ENCODE peak calls at places on chromosomes 11 and 22, in ten cellular contexts. L is colonic mucosa, M is AG10803, Z is B cell, V is heart left ventricle, Q is GM10248, I is Calu3, T is endothelial cell, K is left lung, S is fibroblast of mammary gland. P is an unnamed sample.

GRCh38 chr11:121762820-121763219 is 310.1 kb upstream of the SORL1-AS1 start:
- DNase-seq in L (no peak), M (peak; percentile 39), Z (no peak), V (no peak), Q (no peak), I (no peak), T (no peak), K (no peak), S (peak; percentile 51), P (no peak)

GRCh38 chr22:28949788-28950187 is 66.4 kb downstream of the ZNRF3 start:
- DNase-seq in L (no peak), M (peak; percentile 33), Z (no peak), V (no peak), Q (no peak), I (no peak), T (no peak), K (no peak), S (peak; percentile 46), P (no peak)

GRCh38 chr11:8719260-8720190 is 36.9 kb downstream of the RPL27A start:
- DNase-seq in L (no peak), M (peak; percentile 98), Z (no peak), V (peak; percentile 76), Q (no peak), I (peak; percentile 48), T (no peak), K (no peak), S (peak; percentile 97), P (no peak)

GRCh38 chr11:101848262-101848661 is 66.5 kb upstream of the CEP126 start:
- DNase-seq in L (no peak), M (peak; percentile 28), Z (peak; percentile 14), V (no peak), Q (no peak), I (no peak), T (no peak), K (no peak), S (peak; percentile 46), P (no peak)

GRCh38 chr11:61800331-61801281 is 7.9 kb downstream of the FEN1 start:
- DNase-seq in L (no peak), M (no peak), Z (no peak), V (no peak), Q (no peak), I (no peak), T (no peak), K (no peak), S (no peak), P (no peak)

GRCh38 chr11:59102259-59102765 is 4.7 kb upstream of the FAM111B start:
- DNase-seq in L (peak; percentile 79), M (peak; percentile 32), Z (peak; percentile 84), V (peak; percentile 38), Q (peak; percentile 74), I (peak; percentile 73), T (peak; percentile 67), K (peak; percentile 64), S (peak; percentile 46), P (peak; percentile 63)

GRCh38 chr22:46795845-46796565 is 33.6 kb downstream of the TBC1D22A start:
- DNase-seq in L (no peak), M (no peak), Z (no peak), V (no peak), Q (no peak), I (no peak), T (no peak), K (peak; percentile 7), S (no peak), P (no peak)

GRCh38 chr22:18024276-18024939 is at the start of gene MICAL3:
- DNase-seq in L (peak; percentile 68), M (peak; percentile 68), Z (peak; percentile 90), V (peak; percentile 58), Q (peak; percentile 87), I (peak; percentile 83), T (peak; percentile 73), K (peak; percentile 40), S (peak; percentile 53), P (peak; percentile 80)

GRCh38 chr11:46557684-46558151 is 36.1 kb downstream of the AMBRA1 start:
- DNase-seq in L (no peak), M (no peak), Z (no peak), V (no peak), Q (no peak), I (peak; percentile 55), T (no peak), K (peak; percentile 48), S (peak; percentile 63), P (no peak)

DNA sequence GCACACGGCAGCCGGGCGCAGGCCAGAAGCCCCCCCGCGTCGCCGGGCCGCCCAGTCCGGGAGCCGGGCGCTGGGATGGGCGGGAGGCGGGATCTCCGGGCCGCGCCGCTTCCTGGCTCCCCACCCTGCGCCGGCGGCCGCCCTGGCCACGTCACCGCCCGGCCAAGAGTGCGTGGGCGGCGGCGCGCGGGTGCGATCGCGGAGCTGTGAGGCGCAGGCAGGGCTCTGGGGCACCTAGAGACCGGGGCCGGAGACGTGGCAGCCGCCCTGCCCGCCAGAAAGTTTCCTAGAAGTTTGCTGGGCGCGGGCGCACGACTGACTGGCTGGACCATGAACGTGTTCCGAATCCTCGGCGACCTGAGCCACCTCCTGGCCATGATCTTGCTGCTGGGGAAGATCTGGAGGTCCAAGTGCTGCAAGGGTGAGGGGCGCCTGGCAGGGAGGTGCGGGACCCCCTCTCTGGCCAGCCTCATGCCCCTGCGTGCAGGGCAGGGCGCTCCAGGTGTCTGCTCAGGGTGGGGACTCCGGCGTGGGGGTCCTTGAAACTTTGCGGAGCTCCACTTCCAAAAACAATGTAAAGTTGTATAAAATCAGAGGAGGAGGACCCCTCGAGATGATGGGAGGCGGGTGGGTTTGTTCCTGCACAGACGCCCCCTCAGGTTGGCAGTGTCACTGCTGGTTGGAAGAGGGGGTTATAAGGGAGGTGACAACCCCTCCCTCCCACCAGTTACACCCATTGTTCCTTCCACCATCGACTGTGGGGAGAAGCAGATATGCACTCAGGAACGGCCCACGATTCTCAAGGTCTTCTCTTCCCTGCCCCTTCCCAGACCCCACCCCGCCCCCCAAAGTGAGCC is at the start of gene KDELR3:
- DNase-seq in L (peak; percentile 72), M (peak; percentile 70), Z (peak; percentile 61), V (peak; percentile 74), Q (peak; percentile 91), I (peak; percentile 68), T (peak; percentile 47), K (peak; percentile 73), S (peak; percentile 62), P (peak; percentile 71)
- TF ChIP-seq CTCF in L (no peak), M (peak; percentile 38), Z (no peak), V (no peak), Q (no peak), I (peak; percentile 13), T (peak; percentile 23), K (no peak), S (peak; percentile 3), P (peak; percentile 27)

GRCh38 chr11:72395993-72396392 is 38.3 kb downstream of the CLPB start:
- DNase-seq in L (no peak), M (no peak), Z (no peak), V (no peak), Q (no peak), I (no peak), T (no peak), K (no peak), S (no peak), P (no peak)
- TF ChIP-seq CTCF in L (no peak), M (no peak), Z (no peak), V (no peak), Q (no peak), I (no peak), T (no peak), K (no peak), S (no peak), P (no peak)

GRCh38 chr11:27210509-27210908 is 152.5 kb downstream of the CCDC34 start:
- DNase-seq in L (peak; percentile 13), M (no peak), Z (no peak), V (no peak), Q (no peak), I (no peak), T (no peak), K (no peak), S (no peak), P (no peak)

GRCh38 chr11:27212248-27212780 is 150.7 kb downstream of the CCDC34 start:
- DNase-seq in L (no peak), M (no peak), Z (no peak), V (no peak), Q (no peak), I (no peak), T (no peak), K (no peak), S (no peak), P (no peak)

GRCh38 chr11:27213232-27213660 is 149.8 kb downstream of the CCDC34 start:
- DNase-seq in L (peak; percentile 13), M (peak; percentile 97), Z (no peak), V (no peak), Q (no peak), I (peak; percentile 22), T (no peak), K (no peak), S (peak; percentile 94), P (no peak)

GRCh38 chr11:27209562-27210005 is 153.4 kb downstream of the CCDC34 start:
- DNase-seq in L (peak; percentile 24), M (peak; percentile 95), Z (no peak), V (peak; percentile 76), Q (no peak), I (peak; percentile 81), T (no peak), K (peak; percentile 53), S (peak; percentile 97), P (no peak)

GRCh38 chr11:27211370-27212127 is 151.5 kb downstream of the CCDC34 start:
- DNase-seq in L (no peak), M (no peak), Z (no peak), V (peak; percentile 67), Q (no peak), I (no peak), T (no peak), K (no peak), S (no peak), P (no peak)
- TF ChIP-seq CTCF in L (peak; percentile 39), M (peak; percentile 45), Z (no peak), V (peak; percentile 28), Q (peak; percentile 5), I (no peak), T (peak; percentile 74), K (no peak), S (peak; percentile 54), P (peak; percentile 29)

DNA sequence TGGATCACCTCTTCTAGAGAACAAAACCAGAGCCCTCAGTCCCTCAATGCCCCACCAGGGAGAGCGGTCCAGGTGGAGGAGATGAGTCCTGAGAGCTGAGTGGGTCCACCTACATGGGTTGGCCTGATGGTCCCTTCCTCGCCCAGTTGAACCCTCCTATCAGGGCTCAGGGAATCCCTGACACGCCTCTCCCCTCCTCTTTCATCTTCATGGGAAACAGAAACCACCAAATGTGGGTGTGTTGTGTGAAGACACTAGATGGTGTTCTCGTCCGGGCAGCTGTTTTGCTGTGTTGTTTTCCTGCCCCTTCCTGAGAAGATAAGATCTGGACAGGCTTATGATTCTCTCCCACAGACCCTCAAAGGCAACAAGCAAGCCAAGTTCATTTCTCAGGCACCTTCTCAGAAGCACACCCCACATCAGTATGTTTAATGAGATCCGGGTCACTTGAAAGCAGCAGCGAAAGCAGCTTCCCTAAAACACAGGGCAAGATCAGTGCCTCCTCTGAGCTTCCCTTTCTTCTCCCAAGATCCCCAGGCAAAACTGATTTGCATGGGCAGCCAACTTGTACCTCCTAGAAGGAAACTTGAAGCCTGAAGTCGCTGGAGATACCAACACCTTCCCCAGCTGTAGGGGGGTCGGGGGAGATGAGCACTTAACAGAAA is 35.3 kb upstream of the POU2AF1 start:
- DNase-seq in L (no peak), M (no peak), Z (peak; percentile 37), V (no peak), Q (peak; percentile 62), I (no peak), T (no peak), K (no peak), S (no peak), P (no peak)
- TF ChIP-seq CTCF in L (no peak), M (no peak), Z (no peak), V (no peak), Q (peak; percentile 0), I (no peak), T (no peak), K (no peak), S (no peak), P (no peak)